ENCODE peak calls at places on chromosomes 11 and 22, in nine cellular contexts. One of them, this sample, is unnamed.

GRCh38 chr11:100777118-100777517 is 90.0 kb downstream of the ARHGAP42 start:
- DNase-seq in fibroblast of lung: peak; percentile 30
- DNase-seq in lower lobe of right lung: no peak
- DNase-seq in tibial artery: no peak
- DNase-seq in A549: peak; percentile 51
- DNase-seq in Peyer's patch: no peak
- DNase-seq in stomach: peak; percentile 59
- DNase-seq in pancreas: no peak
- DNase-seq in endothelial cell of umbilical vein: no peak
- DNase-seq in this sample: no peak

GRCh38 chr11:16978021-16978370 is 36.2 kb downstream of the PLEKHA7 start:
- DNase-seq in fibroblast of lung: no peak
- DNase-seq in lower lobe of right lung: no peak
- DNase-seq in tibial artery: no peak
- DNase-seq in A549: no peak
- DNase-seq in Peyer's patch: no peak
- DNase-seq in stomach: no peak
- DNase-seq in pancreas: no peak
- DNase-seq in endothelial cell of umbilical vein: no peak
- DNase-seq in this sample: no peak

GRCh38 chr11:56890584-56891305 is 98.0 kb upstream of the OR5AK2 start:
- DNase-seq in fibroblast of lung: no peak
- DNase-seq in lower lobe of right lung: no peak
- DNase-seq in tibial artery: no peak
- DNase-seq in A549: no peak
- DNase-seq in Peyer's patch: no peak
- DNase-seq in stomach: no peak
- DNase-seq in pancreas: no peak
- DNase-seq in endothelial cell of umbilical vein: no peak
- DNase-seq in this sample: no peak

GRCh38 chr22:44543781-44544181 is 45.7 kb upstream of the RTL6 start:
- DNase-seq in fibroblast of lung: no peak
- DNase-seq in lower lobe of right lung: no peak
- DNase-seq in tibial artery: no peak
- DNase-seq in A549: no peak
- DNase-seq in Peyer's patch: no peak
- DNase-seq in stomach: no peak
- DNase-seq in pancreas: no peak
- DNase-seq in endothelial cell of umbilical vein: no peak
- DNase-seq in this sample: no peak

GRCh38 chr11:8838248-8838647 is 72.7 kb upstream of the AKIP1 start:
- DNase-seq in fibroblast of lung: peak; percentile 95
- DNase-seq in lower lobe of right lung: no peak
- DNase-seq in tibial artery: no peak
- DNase-seq in A549: no peak
- DNase-seq in Peyer's patch: no peak
- DNase-seq in stomach: no peak
- DNase-seq in pancreas: no peak
- DNase-seq in endothelial cell of umbilical vein: peak; percentile 57
- DNase-seq in this sample: no peak

GRCh38 chr11:69125861-69126260 is 29.9 kb upstream of the SMIM38 start:
- DNase-seq in fibroblast of lung: no peak
- DNase-seq in lower lobe of right lung: no peak
- DNase-seq in tibial artery: no peak
- DNase-seq in A549: no peak
- DNase-seq in Peyer's patch: no peak
- DNase-seq in stomach: no peak
- DNase-seq in pancreas: no peak
- DNase-seq in endothelial cell of umbilical vein: no peak
- DNase-seq in this sample: no peak

GRCh38 chr22:27642104-27642800 is 159.3 kb downstream of the MN1 start:
- DNase-seq in fibroblast of lung: peak; percentile 10
- DNase-seq in lower lobe of right lung: no peak
- DNase-seq in tibial artery: no peak
- DNase-seq in A549: no peak
- DNase-seq in Peyer's patch: no peak
- DNase-seq in stomach: no peak
- DNase-seq in pancreas: no peak
- DNase-seq in endothelial cell of umbilical vein: no peak
- DNase-seq in this sample: no peak

GRCh38 chr11:106697058-106697457 is 321.2 kb downstream of the GUCY1A2 start:
- DNase-seq in fibroblast of lung: peak; percentile 90
- DNase-seq in lower lobe of right lung: no peak
- DNase-seq in tibial artery: no peak
- DNase-seq in A549: no peak
- DNase-seq in Peyer's patch: no peak
- DNase-seq in stomach: no peak
- DNase-seq in pancreas: no peak
- DNase-seq in endothelial cell of umbilical vein: no peak
- DNase-seq in this sample: no peak

GRCh38 chr11:62439785-62440602 is 21.2 kb downstream of the SCGB1A1 start:
- DNase-seq in fibroblast of lung: peak; percentile 86
- DNase-seq in lower lobe of right lung: no peak
- DNase-seq in tibial artery: peak; percentile 72
- DNase-seq in A549: no peak
- DNase-seq in Peyer's patch: no peak
- DNase-seq in stomach: no peak
- DNase-seq in pancreas: no peak
- DNase-seq in endothelial cell of umbilical vein: peak; percentile 60
- DNase-seq in this sample: no peak

GRCh38 chr22:46867106-46867505 is 104.7 kb downstream of the TBC1D22A start:
- DNase-seq in fibroblast of lung: no peak
- DNase-seq in lower lobe of right lung: no peak
- DNase-seq in tibial artery: no peak
- DNase-seq in A549: no peak
- DNase-seq in Peyer's patch: no peak
- DNase-seq in stomach: no peak
- DNase-seq in pancreas: no peak
- DNase-seq in endothelial cell of umbilical vein: no peak
- DNase-seq in this sample: no peak

GRCh38 chr11:116885951-116886629 is 48.7 kb upstream of the APOA1 start:
- DNase-seq in fibroblast of lung: peak; percentile 84
- DNase-seq in lower lobe of right lung: no peak
- DNase-seq in tibial artery: no peak
- DNase-seq in A549: no peak
- DNase-seq in Peyer's patch: no peak
- DNase-seq in stomach: no peak
- DNase-seq in pancreas: no peak
- DNase-seq in endothelial cell of umbilical vein: no peak
- DNase-seq in this sample: no peak

GRCh38 chr11:95432714-95433503 is 201.9 kb upstream of the SESN3 start:
- DNase-seq in fibroblast of lung: no peak
- DNase-seq in lower lobe of right lung: no peak
- DNase-seq in tibial artery: no peak
- DNase-seq in A549: no peak
- DNase-seq in Peyer's patch: no peak
- DNase-seq in stomach: no peak
- DNase-seq in pancreas: no peak
- DNase-seq in endothelial cell of umbilical vein: peak; percentile 13
- DNase-seq in this sample: no peak

GRCh38 chr22:18090286-18090685 is 12.5 kb downstream of the PEX26 start:
- DNase-seq in fibroblast of lung: no peak
- DNase-seq in lower lobe of right lung: no peak
- DNase-seq in tibial artery: no peak
- DNase-seq in A549: no peak
- DNase-seq in Peyer's patch: no peak
- DNase-seq in stomach: no peak
- DNase-seq in pancreas: no peak
- DNase-seq in endothelial cell of umbilical vein: no peak
- DNase-seq in this sample: no peak

GRCh38 chr11:83815736-83816135 is 529.6 kb upstream of the CCDC90B start:
- DNase-seq in fibroblast of lung: peak; percentile 8
- DNase-seq in lower lobe of right lung: no peak
- DNase-seq in tibial artery: no peak
- DNase-seq in A549: no peak
- DNase-seq in Peyer's patch: no peak
- DNase-seq in stomach: no peak
- DNase-seq in pancreas: no peak
- DNase-seq in endothelial cell of umbilical vein: peak; percentile 9
- DNase-seq in this sample: peak; percentile 95

GRCh38 chr11:134656861-134657540 is 245.0 kb upstream of the B3GAT1 start:
- DNase-seq in fibroblast of lung: no peak
- DNase-seq in lower lobe of right lung: no peak
- DNase-seq in tibial artery: no peak
- DNase-seq in A549: no peak
- DNase-seq in Peyer's patch: no peak
- DNase-seq in stomach: peak; percentile 20
- DNase-seq in pancreas: no peak
- DNase-seq in endothelial cell of umbilical vein: no peak
- DNase-seq in this sample: peak; percentile 11

GRCh38 chr11:94417386-94417987 is 16.3 kb upstream of the GPR83 start:
- DNase-seq in fibroblast of lung: peak; percentile 30
- DNase-seq in lower lobe of right lung: no peak
- DNase-seq in tibial artery: no peak
- DNase-seq in A549: no peak
- DNase-seq in Peyer's patch: no peak
- DNase-seq in stomach: no peak
- DNase-seq in pancreas: no peak
- DNase-seq in endothelial cell of umbilical vein: peak; percentile 32
- DNase-seq in this sample: peak; percentile 45

GRCh38 chr11:105153392-105153791 is 13.8 kb upstream of the CARD18 start:
- DNase-seq in fibroblast of lung: no peak
- DNase-seq in lower lobe of right lung: no peak
- DNase-seq in tibial artery: no peak
- DNase-seq in A549: no peak
- DNase-seq in Peyer's patch: no peak
- DNase-seq in stomach: no peak
- DNase-seq in pancreas: no peak
- DNase-seq in endothelial cell of umbilical vein: no peak
- DNase-seq in this sample: no peak

GRCh38 chr11:95085117-95085825 is 4.4 kb upstream of the ENDOD1 start:
- DNase-seq in fibroblast of lung: no peak
- DNase-seq in lower lobe of right lung: no peak
- DNase-seq in tibial artery: no peak
- DNase-seq in A549: no peak
- DNase-seq in Peyer's patch: no peak
- DNase-seq in stomach: no peak
- DNase-seq in pancreas: no peak
- DNase-seq in endothelial cell of umbilical vein: no peak
- DNase-seq in this sample: no peak

GRCh38 chr22:38982008-38982927 is at the start of gene APOBEC3B:
- DNase-seq in fibroblast of lung: peak; percentile 96
- DNase-seq in lower lobe of right lung: peak; percentile 80
- DNase-seq in tibial artery: peak; percentile 91
- DNase-seq in A549: peak; percentile 85
- DNase-seq in Peyer's patch: no peak
- DNase-seq in stomach: peak; percentile 87
- DNase-seq in pancreas: peak; percentile 91
- DNase-seq in endothelial cell of umbilical vein: peak; percentile 79
- DNase-seq in this sample: peak; percentile 81

GRCh38 chr11:18332302-18332701 is 9.9 kb downstream of the GTF2H1 start:
- DNase-seq in fibroblast of lung: peak; percentile 19
- DNase-seq in lower lobe of right lung: no peak
- DNase-seq in tibial artery: no peak
- DNase-seq in A549: no peak
- DNase-seq in Peyer's patch: no peak
- DNase-seq in stomach: no peak
- DNase-seq in pancreas: no peak
- DNase-seq in endothelial cell of umbilical vein: no peak
- DNase-seq in this sample: no peak
- H3K4me1 ChIP-seq in fibroblast of lung: no peaks in the 10 kb centered on the region
- H3K4me1 ChIP-seq in lower lobe of right lung: no peaks in the 10 kb centered on the region
- H3K4me1 ChIP-seq in tibial artery: no peaks in the 10 kb centered on the region
- H3K4me1 ChIP-seq in A549: peaks cover 15% of the 10 kb centered on the region
- H3K4me1 ChIP-seq in Peyer's patch: no peaks in the 10 kb centered on the region
- H3K4me1 ChIP-seq in stomach: peaks cover 21% of the 10 kb centered on the region
- H3K4me1 ChIP-seq in pancreas: no peaks in the 10 kb centered on the region
- H3K4me1 ChIP-seq in endothelial cell of umbilical vein: no peaks in the 10 kb centered on the region
- H3K4me1 ChIP-seq in this sample: peaks cover 11% of the 10 kb centered on the region

GRCh38 chr11:30128269-30128932 is 102.4 kb upstream of the FSHB start:
- DNase-seq in fibroblast of lung: peak; percentile 33
- DNase-seq in lower lobe of right lung: no peak
- DNase-seq in tibial artery: no peak
- DNase-seq in A549: peak; percentile 22
- DNase-seq in Peyer's patch: no peak
- DNase-seq in stomach: no peak
- DNase-seq in pancreas: peak; percentile 9
- DNase-seq in endothelial cell of umbilical vein: peak; percentile 31
- DNase-seq in this sample: peak; percentile 78
- H3K4me1 ChIP-seq in fibroblast of lung: no peaks in the 10 kb centered on the region
- H3K4me1 ChIP-seq in lower lobe of right lung: no peaks in the 10 kb centered on the region
- H3K4me1 ChIP-seq in tibial artery: no peaks in the 10 kb centered on the region
- H3K4me1 ChIP-seq in A549: no peaks in the 10 kb centered on the region
- H3K4me1 ChIP-seq in Peyer's patch: no peaks in the 10 kb centered on the region
- H3K4me1 ChIP-seq in stomach: peaks cover 8% of the 10 kb centered on the region
- H3K4me1 ChIP-seq in pancreas: no peaks in the 10 kb centered on the region
- H3K4me1 ChIP-seq in endothelial cell of umbilical vein: no peaks in the 10 kb centered on the region
- H3K4me1 ChIP-seq in this sample: no peaks in the 10 kb centered on the region

GRCh38 chr11:71501071-71501985 is 25.7 kb upstream of the KRTAP5-7 start:
- DNase-seq in fibroblast of lung: no peak
- DNase-seq in lower lobe of right lung: no peak
- DNase-seq in tibial artery: no peak
- DNase-seq in A549: no peak
- DNase-seq in Peyer's patch: no peak
- DNase-seq in stomach: peak; percentile 21
- DNase-seq in pancreas: no peak
- DNase-seq in endothelial cell of umbilical vein: no peak
- DNase-seq in this sample: no peak
- H3K4me1 ChIP-seq in fibroblast of lung: no peaks in the 10 kb centered on the region
- H3K4me1 ChIP-seq in lower lobe of right lung: no peaks in the 10 kb centered on the region
- H3K4me1 ChIP-seq in tibial artery: no peaks in the 10 kb centered on the region
- H3K4me1 ChIP-seq in A549: peaks cover 11% of the 10 kb centered on the region
- H3K4me1 ChIP-seq in Peyer's patch: no peaks in the 10 kb centered on the region
- H3K4me1 ChIP-seq in stomach: no peaks in the 10 kb centered on the region
- H3K4me1 ChIP-seq in pancreas: no peaks in the 10 kb centered on the region
- H3K4me1 ChIP-seq in endothelial cell of umbilical vein: no peaks in the 10 kb centered on the region
- H3K4me1 ChIP-seq in this sample: peaks cover 17% of the 10 kb centered on the region

GRCh38 chr22:49850021-49850911 is 3.4 kb upstream of the ZBED4 start:
- DNase-seq in fibroblast of lung: no peak
- DNase-seq in lower lobe of right lung: no peak
- DNase-seq in tibial artery: no peak
- DNase-seq in A549: no peak
- DNase-seq in Peyer's patch: no peak
- DNase-seq in stomach: no peak
- DNase-seq in pancreas: no peak
- DNase-seq in endothelial cell of umbilical vein: no peak
- DNase-seq in this sample: no peak

GRCh38 chr22:49850959-49851815 is 2.5 kb upstream of the ZBED4 start:
- DNase-seq in fibroblast of lung: no peak
- DNase-seq in lower lobe of right lung: no peak
- DNase-seq in tibial artery: no peak
- DNase-seq in A549: no peak
- DNase-seq in Peyer's patch: no peak
- DNase-seq in stomach: no peak
- DNase-seq in pancreas: no peak
- DNase-seq in endothelial cell of umbilical vein: no peak
- DNase-seq in this sample: no peak

GRCh38 chr22:49853981-49854791 is 542 bp downstream of the ZBED4 start:
- DNase-seq in fibroblast of lung: peak; percentile 26
- DNase-seq in lower lobe of right lung: peak; percentile 65
- DNase-seq in tibial artery: no peak
- DNase-seq in A549: no peak
- DNase-seq in Peyer's patch: no peak
- DNase-seq in stomach: no peak
- DNase-seq in pancreas: peak; percentile 56
- DNase-seq in endothelial cell of umbilical vein: peak; percentile 51
- DNase-seq in this sample: peak; percentile 36

GRCh38 chr22:49855491-49855911 is 1.9 kb downstream of the ZBED4 start:
- DNase-seq in fibroblast of lung: peak; percentile 51
- DNase-seq in lower lobe of right lung: no peak
- DNase-seq in tibial artery: no peak
- DNase-seq in A549: no peak
- DNase-seq in Peyer's patch: no peak
- DNase-seq in stomach: no peak
- DNase-seq in pancreas: peak; percentile 27
- DNase-seq in endothelial cell of umbilical vein: peak; percentile 29
- DNase-seq in this sample: no peak

GRCh38 chr22:49852898-49853894 is at the start of gene ZBED4:
- DNase-seq in fibroblast of lung: peak; percentile 89
- DNase-seq in lower lobe of right lung: peak; percentile 99
- DNase-seq in tibial artery: peak; percentile 94
- DNase-seq in A549: peak; percentile 77
- DNase-seq in Peyer's patch: peak; percentile 95
- DNase-seq in stomach: peak; percentile 99
- DNase-seq in pancreas: peak; percentile 99
- DNase-seq in endothelial cell of umbilical vein: peak; percentile 97
- DNase-seq in this sample: peak; percentile 98
- H3K4me1 ChIP-seq in fibroblast of lung: peaks cover 5% of the 10 kb centered on the region
- H3K4me1 ChIP-seq in lower lobe of right lung: peaks cover 45% of the 10 kb centered on the region
- H3K4me1 ChIP-seq in tibial artery: no peaks in the 10 kb centered on the region
- H3K4me1 ChIP-seq in A549: peaks cover 12% of the 10 kb centered on the region
- H3K4me1 ChIP-seq in Peyer's patch: peaks cover 29% of the 10 kb centered on the region
- H3K4me1 ChIP-seq in stomach: peaks cover 63% of the 10 kb centered on the region
- H3K4me1 ChIP-seq in pancreas: peaks cover 11% of the 10 kb centered on the region
- H3K4me1 ChIP-seq in endothelial cell of umbilical vein: peaks cover 22% of the 10 kb centered on the region
- H3K4me1 ChIP-seq in this sample: peaks cover 12% of the 10 kb centered on the region

This sample was measured in A673.